ENCODE peak calls at places on chromosomes 16 and 17, in ten cellular contexts. One of them, this sample, is unnamed.

GRCh38 chr17:15341385-15341849 is at the start of gene TEKT3:
- DNase-seq in H1: peak; percentile 76
- DNase-seq in endodermal cell: peak; percentile 99
- DNase-seq in prostate gland: peak; percentile 37
- DNase-seq in heart left ventricle: peak; percentile 93
- DNase-seq in pancreas: peak; percentile 84
- DNase-seq in mucosa of descending colon: peak; percentile 91
- DNase-seq in left lung: peak; percentile 92
- DNase-seq in DND-41: no peak
- DNase-seq in body of pancreas: peak; percentile 86
- DNase-seq in this sample: peak; percentile 91

GRCh38 chr16:88358033-88358481 is 24.7 kb upstream of the ZNF469 start:
- DNase-seq in H1: no peak
- DNase-seq in endodermal cell: no peak
- DNase-seq in prostate gland: no peak
- DNase-seq in heart left ventricle: peak; percentile 58
- DNase-seq in pancreas: no peak
- DNase-seq in mucosa of descending colon: peak; percentile 12
- DNase-seq in left lung: peak; percentile 51
- DNase-seq in DND-41: no peak
- DNase-seq in body of pancreas: no peak
- DNase-seq in this sample: peak; percentile 18

GRCh38 chr16:69187891-69188451 is 1.0 kb downstream of the SNTB2 start:
- DNase-seq in H1: no peak
- DNase-seq in endodermal cell: peak; percentile 73
- DNase-seq in prostate gland: peak; percentile 48
- DNase-seq in heart left ventricle: no peak
- DNase-seq in pancreas: peak; percentile 44
- DNase-seq in mucosa of descending colon: no peak
- DNase-seq in left lung: no peak
- DNase-seq in DND-41: peak; percentile 46
- DNase-seq in body of pancreas: peak; percentile 41
- DNase-seq in this sample: peak; percentile 83

GRCh38 chr16:89530401-89531381 is 22.5 kb downstream of the SPG7 start:
- DNase-seq in H1: no peak
- DNase-seq in endodermal cell: no peak
- DNase-seq in prostate gland: no peak
- DNase-seq in heart left ventricle: no peak
- DNase-seq in pancreas: no peak
- DNase-seq in mucosa of descending colon: no peak
- DNase-seq in left lung: no peak
- DNase-seq in DND-41: no peak
- DNase-seq in body of pancreas: no peak
- DNase-seq in this sample: no peak

GRCh38 chr17:10871914-10872313 is 34.0 kb upstream of the PIRT start:
- DNase-seq in H1: no peak
- DNase-seq in endodermal cell: no peak
- DNase-seq in prostate gland: peak; percentile 21
- DNase-seq in heart left ventricle: no peak
- DNase-seq in pancreas: no peak
- DNase-seq in mucosa of descending colon: peak; percentile 52
- DNase-seq in left lung: no peak
- DNase-seq in DND-41: peak; percentile 21
- DNase-seq in body of pancreas: peak; percentile 51
- DNase-seq in this sample: no peak

GRCh38 chr17:14736631-14737030 is 435.8 kb downstream of the HS3ST3B1 start:
- DNase-seq in H1: no peak
- DNase-seq in endodermal cell: peak; percentile 42
- DNase-seq in prostate gland: no peak
- DNase-seq in heart left ventricle: no peak
- DNase-seq in pancreas: no peak
- DNase-seq in mucosa of descending colon: no peak
- DNase-seq in left lung: no peak
- DNase-seq in DND-41: no peak
- DNase-seq in body of pancreas: no peak
- DNase-seq in this sample: no peak

GRCh38 chr16:66128363-66128725 is 238.1 kb upstream of the CDH5 start:
- DNase-seq in H1: no peak
- DNase-seq in endodermal cell: no peak
- DNase-seq in prostate gland: no peak
- DNase-seq in heart left ventricle: no peak
- DNase-seq in pancreas: no peak
- DNase-seq in mucosa of descending colon: no peak
- DNase-seq in left lung: no peak
- DNase-seq in DND-41: no peak
- DNase-seq in body of pancreas: no peak
- DNase-seq in this sample: no peak

GRCh38 chr17:82795615-82796014 is 43.8 kb downstream of the TBCD start:
- DNase-seq in H1: no peak
- DNase-seq in endodermal cell: no peak
- DNase-seq in prostate gland: no peak
- DNase-seq in heart left ventricle: no peak
- DNase-seq in pancreas: no peak
- DNase-seq in mucosa of descending colon: peak; percentile 73
- DNase-seq in left lung: no peak
- DNase-seq in DND-41: no peak
- DNase-seq in body of pancreas: no peak
- DNase-seq in this sample: no peak

GRCh38 chr17:75475144-75475835 is 18.9 kb downstream of the TMEM94 start:
- DNase-seq in H1: no peak
- DNase-seq in endodermal cell: peak; percentile 42
- DNase-seq in prostate gland: no peak
- DNase-seq in heart left ventricle: no peak
- DNase-seq in pancreas: no peak
- DNase-seq in mucosa of descending colon: no peak
- DNase-seq in left lung: peak; percentile 28
- DNase-seq in DND-41: no peak
- DNase-seq in body of pancreas: no peak
- DNase-seq in this sample: no peak

GRCh38 chr16:85296859-85297698 is 184.8 kb upstream of the CIBAR2 start:
- DNase-seq in H1: no peak
- DNase-seq in endodermal cell: peak; percentile 83
- DNase-seq in prostate gland: no peak
- DNase-seq in heart left ventricle: no peak
- DNase-seq in pancreas: no peak
- DNase-seq in mucosa of descending colon: peak; percentile 65
- DNase-seq in left lung: no peak
- DNase-seq in DND-41: peak; percentile 59
- DNase-seq in body of pancreas: peak; percentile 70
- DNase-seq in this sample: peak; percentile 64

GRCh38 chr16:15422222-15422621 is 12.2 kb upstream of the BMERB1 start:
- DNase-seq in H1: no peak
- DNase-seq in endodermal cell: no peak
- DNase-seq in prostate gland: no peak
- DNase-seq in heart left ventricle: no peak
- DNase-seq in pancreas: no peak
- DNase-seq in mucosa of descending colon: no peak
- DNase-seq in left lung: no peak
- DNase-seq in DND-41: no peak
- DNase-seq in body of pancreas: peak; percentile 27
- DNase-seq in this sample: no peak

GRCh38 chr17:82051776-82052637 is at the start of the genes GPS1 and RFNG:
- DNase-seq in H1: no peak
- DNase-seq in endodermal cell: peak; percentile 93
- DNase-seq in prostate gland: peak; percentile 69
- DNase-seq in heart left ventricle: peak; percentile 90
- DNase-seq in pancreas: peak; percentile 74
- DNase-seq in mucosa of descending colon: peak; percentile 89
- DNase-seq in left lung: peak; percentile 96
- DNase-seq in DND-41: peak; percentile 79
- DNase-seq in body of pancreas: peak; percentile 78
- DNase-seq in this sample: peak; percentile 94

GRCh38 chr16:65509172-65509571 is 387.3 kb upstream of the CDH11 start:
- DNase-seq in H1: no peak
- DNase-seq in endodermal cell: no peak
- DNase-seq in prostate gland: no peak
- DNase-seq in heart left ventricle: no peak
- DNase-seq in pancreas: no peak
- DNase-seq in mucosa of descending colon: no peak
- DNase-seq in left lung: no peak
- DNase-seq in DND-41: no peak
- DNase-seq in body of pancreas: no peak
- DNase-seq in this sample: no peak

GRCh38 chr17:28046034-28046825 is 3.8 kb downstream of the NLK start:
- DNase-seq in H1: no peak
- DNase-seq in endodermal cell: no peak
- DNase-seq in prostate gland: no peak
- DNase-seq in heart left ventricle: no peak
- DNase-seq in pancreas: no peak
- DNase-seq in mucosa of descending colon: no peak
- DNase-seq in left lung: no peak
- DNase-seq in DND-41: no peak
- DNase-seq in body of pancreas: no peak
- DNase-seq in this sample: no peak

GRCh38 chr17:76869209-76869877 is 1.1 kb downstream of the MGAT5B start:
- DNase-seq in H1: no peak
- DNase-seq in endodermal cell: peak; percentile 84
- DNase-seq in prostate gland: no peak
- DNase-seq in heart left ventricle: peak; percentile 53
- DNase-seq in pancreas: no peak
- DNase-seq in mucosa of descending colon: no peak
- DNase-seq in left lung: no peak
- DNase-seq in DND-41: no peak
- DNase-seq in body of pancreas: no peak
- DNase-seq in this sample: no peak

GRCh38 chr17:77354721-77355455 is 214.1 kb downstream of the SEC14L1 start:
- DNase-seq in H1: no peak
- DNase-seq in endodermal cell: no peak
- DNase-seq in prostate gland: no peak
- DNase-seq in heart left ventricle: peak; percentile 82
- DNase-seq in pancreas: peak; percentile 25
- DNase-seq in mucosa of descending colon: peak; percentile 74
- DNase-seq in left lung: no peak
- DNase-seq in DND-41: no peak
- DNase-seq in body of pancreas: peak; percentile 53
- DNase-seq in this sample: peak; percentile 89

GRCh38 chr16:73878616-73879015 is 418.0 kb upstream of the PSMD7 start:
- DNase-seq in H1: no peak
- DNase-seq in endodermal cell: no peak
- DNase-seq in prostate gland: peak; percentile 10
- DNase-seq in heart left ventricle: no peak
- DNase-seq in pancreas: no peak
- DNase-seq in mucosa of descending colon: no peak
- DNase-seq in left lung: no peak
- DNase-seq in DND-41: no peak
- DNase-seq in body of pancreas: no peak
- DNase-seq in this sample: no peak

GRCh38 chr16:83066881-83067280 is 440.1 kb downstream of the CDH13 start:
- DNase-seq in H1: no peak
- DNase-seq in endodermal cell: no peak
- DNase-seq in prostate gland: no peak
- DNase-seq in heart left ventricle: no peak
- DNase-seq in pancreas: no peak
- DNase-seq in mucosa of descending colon: no peak
- DNase-seq in left lung: no peak
- DNase-seq in DND-41: no peak
- DNase-seq in body of pancreas: no peak
- DNase-seq in this sample: no peak

GRCh38 chr17:47267354-47267828 is 13.8 kb downstream of the ITGB3 start:
- DNase-seq in H1: no peak
- DNase-seq in endodermal cell: no peak
- DNase-seq in prostate gland: no peak
- DNase-seq in heart left ventricle: no peak
- DNase-seq in pancreas: no peak
- DNase-seq in mucosa of descending colon: no peak
- DNase-seq in left lung: no peak
- DNase-seq in DND-41: no peak
- DNase-seq in body of pancreas: no peak
- DNase-seq in this sample: no peak

GRCh38 chr17:2210726-2211125 is 92.9 kb downstream of the SMG6 start:
- DNase-seq in H1: no peak
- DNase-seq in endodermal cell: no peak
- DNase-seq in prostate gland: no peak
- DNase-seq in heart left ventricle: no peak
- DNase-seq in pancreas: no peak
- DNase-seq in mucosa of descending colon: no peak
- DNase-seq in left lung: no peak
- DNase-seq in DND-41: no peak
- DNase-seq in body of pancreas: no peak
- DNase-seq in this sample: no peak
- H3K4me1 ChIP-seq in H1: peaks cover 9% of the 10 kb centered on the region
- H3K4me1 ChIP-seq in endodermal cell: peaks cover 13% of the 10 kb centered on the region
- H3K4me1 ChIP-seq in prostate gland: peaks cover 13% of the 10 kb centered on the region
- H3K4me1 ChIP-seq in heart left ventricle: peaks cover 46% of the 10 kb centered on the region
- H3K4me1 ChIP-seq in pancreas: no peaks in the 10 kb centered on the region
- H3K4me1 ChIP-seq in mucosa of descending colon: no peaks in the 10 kb centered on the region
- H3K4me1 ChIP-seq in left lung: peaks cover 30% of the 10 kb centered on the region
- H3K4me1 ChIP-seq in DND-41: peaks cover 18% of the 10 kb centered on the region
- H3K4me1 ChIP-seq in body of pancreas: no peaks in the 10 kb centered on the region
- H3K4me1 ChIP-seq in this sample: peaks cover 13% of the 10 kb centered on the region

DNA sequence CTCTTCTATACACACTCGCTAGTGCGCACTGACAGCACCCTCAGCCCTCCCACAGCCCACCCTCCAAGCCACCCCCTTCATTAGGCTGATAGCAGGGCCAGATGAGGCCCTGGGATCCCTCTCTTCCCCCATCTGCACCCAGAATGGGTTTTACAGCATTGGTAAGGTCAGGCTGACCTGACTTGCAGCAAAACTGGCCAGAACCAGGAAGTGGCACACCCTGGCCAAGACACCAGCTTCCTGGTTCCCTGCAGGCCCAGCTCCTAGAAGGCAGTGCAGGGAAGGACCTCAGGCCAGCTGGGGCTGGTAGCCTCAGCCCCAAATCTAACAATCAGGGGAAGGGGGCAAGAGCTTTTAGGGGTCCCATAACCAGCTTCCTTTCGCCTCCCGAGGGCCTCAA is 50.0 kb upstream of the MRPS23 start:
- DNase-seq in H1: no peak
- DNase-seq in endodermal cell: no peak
- DNase-seq in prostate gland: peak; percentile 68
- DNase-seq in heart left ventricle: peak; percentile 70
- DNase-seq in pancreas: peak; percentile 65
- DNase-seq in mucosa of descending colon: peak; percentile 80
- DNase-seq in left lung: peak; percentile 90
- DNase-seq in DND-41: no peak
- DNase-seq in body of pancreas: peak; percentile 79
- DNase-seq in this sample: no peak
- H3K4me1 ChIP-seq in H1: peaks cover 31% of the 10 kb centered on the region
- H3K4me1 ChIP-seq in endodermal cell: peaks cover 41% of the 10 kb centered on the region
- H3K4me1 ChIP-seq in prostate gland: peaks cover 59% of the 10 kb centered on the region
- H3K4me1 ChIP-seq in heart left ventricle: peaks cover 84% of the 10 kb centered on the region
- H3K4me1 ChIP-seq in pancreas: peaks cover 75% of the 10 kb centered on the region
- H3K4me1 ChIP-seq in mucosa of descending colon: peaks cover 73% of the 10 kb centered on the region
- H3K4me1 ChIP-seq in left lung: peaks cover 93% of the 10 kb centered on the region
- H3K4me1 ChIP-seq in DND-41: no peaks in the 10 kb centered on the region
- H3K4me1 ChIP-seq in body of pancreas: peaks cover 82% of the 10 kb centered on the region
- H3K4me1 ChIP-seq in this sample: peaks cover 42% of the 10 kb centered on the region

GRCh38 chr17:73251871-73252270 is 9.8 kb downstream of the CPSF4L start:
- DNase-seq in H1: no peak
- DNase-seq in endodermal cell: no peak
- DNase-seq in prostate gland: no peak
- DNase-seq in heart left ventricle: no peak
- DNase-seq in pancreas: no peak
- DNase-seq in mucosa of descending colon: no peak
- DNase-seq in left lung: no peak
- DNase-seq in DND-41: no peak
- DNase-seq in body of pancreas: no peak
- DNase-seq in this sample: no peak
- H3K4me1 ChIP-seq in H1: peaks cover 8% of the 10 kb centered on the region
- H3K4me1 ChIP-seq in endodermal cell: peaks cover 12% of the 10 kb centered on the region
- H3K4me1 ChIP-seq in prostate gland: no peaks in the 10 kb centered on the region
- H3K4me1 ChIP-seq in heart left ventricle: no peaks in the 10 kb centered on the region
- H3K4me1 ChIP-seq in pancreas: no peaks in the 10 kb centered on the region
- H3K4me1 ChIP-seq in mucosa of descending colon: no peaks in the 10 kb centered on the region
- H3K4me1 ChIP-seq in left lung: peaks cover 3% of the 10 kb centered on the region
- H3K4me1 ChIP-seq in DND-41: no peaks in the 10 kb centered on the region
- H3K4me1 ChIP-seq in body of pancreas: no peaks in the 10 kb centered on the region
- H3K4me1 ChIP-seq in this sample: no peaks in the 10 kb centered on the region

GRCh38 chr17:63701477-63702222 is 1.7 kb upstream of the LIMD2 start:
- DNase-seq in H1: no peak
- DNase-seq in endodermal cell: peak; percentile 53
- DNase-seq in prostate gland: no peak
- DNase-seq in heart left ventricle: peak; percentile 79
- DNase-seq in pancreas: no peak
- DNase-seq in mucosa of descending colon: peak; percentile 50
- DNase-seq in left lung: peak; percentile 85
- DNase-seq in DND-41: peak; percentile 64
- DNase-seq in body of pancreas: no peak
- DNase-seq in this sample: no peak
- H3K4me1 ChIP-seq in H1: peaks cover 22% of the 10 kb centered on the region
- H3K4me1 ChIP-seq in endodermal cell: peaks cover 9% of the 10 kb centered on the region
- H3K4me1 ChIP-seq in prostate gland: no peaks in the 10 kb centered on the region
- H3K4me1 ChIP-seq in heart left ventricle: peaks cover 12% of the 10 kb centered on the region
- H3K4me1 ChIP-seq in pancreas: no peaks in the 10 kb centered on the region
- H3K4me1 ChIP-seq in mucosa of descending colon: peaks cover 19% of the 10 kb centered on the region
- H3K4me1 ChIP-seq in left lung: peaks cover 71% of the 10 kb centered on the region
- H3K4me1 ChIP-seq in DND-41: peaks cover 37% of the 10 kb centered on the region
- H3K4me1 ChIP-seq in body of pancreas: peaks cover 33% of the 10 kb centered on the region
- H3K4me1 ChIP-seq in this sample: no peaks in the 10 kb centered on the region

This sample was measured in right cardiac atrium.